ENCODE peak calls at places on chromosomes 11 and 22, in four cellular contexts. L, S, M and E are unnamed samples.

GRCh38 chr22:20183101-20183500 is 32.2 kb upstream of the CCDC188 start:
- DNase-seq in L (no peak), S (no peak), M (no peak), E (no peak)

GRCh38 chr22:42436402-42436801 is 4.2 kb upstream of the NFAM1 start:
- DNase-seq in L (no peak), S (no peak), M (no peak), E (no peak)

GRCh38 chr22:36327922-36328551 is 59.7 kb downstream of the MYH9 start:
- DNase-seq in L (no peak), S (no peak), M (no peak), E (no peak)

GRCh38 chr11:44310198-44310455 is 188 bp upstream of the ALX4 start:
- DNase-seq in L (no peak), S (no peak), M (no peak), E (no peak)

GRCh38 chr11:2779981-2780849 is 80.4 kb upstream of the KCNQ1OT1 start:
- DNase-seq in L (no peak), S (no peak), M (no peak), E (no peak)

GRCh38 chr22:24506802-24507438 is 11.8 kb downstream of the UPB1 start:
- DNase-seq in L (no peak), S (no peak), M (no peak), E (no peak)

GRCh38 chr11:65498977-65499712 is at the start of gene MALAT1:
- DNase-seq in L (peak; percentile 74), S (peak; percentile 88), M (no peak), E (peak; percentile 91)

GRCh38 chr11:9639985-9640384 is 23.9 kb upstream of the SWAP70 start:
- DNase-seq in L (peak; percentile 95), S (no peak), M (no peak), E (no peak)

GRCh38 chr22:39419911-39420310 is 20.3 kb downstream of the TAB1 start:
- DNase-seq in L (no peak), S (no peak), M (no peak), E (no peak)

GRCh38 chr11:33402066-33402465 is 144.9 kb downstream of the HIPK3 start:
- DNase-seq in L (no peak), S (no peak), M (no peak), E (no peak)

GRCh38 chr11:71990721-71991120 is 8.0 kb upstream of the IL18BP start:
- DNase-seq in L (no peak), S (no peak), M (no peak), E (no peak)

GRCh38 chr11:34067383-34068065 is 16.0 kb downstream of the CAPRIN1 start:
- DNase-seq in L (no peak), S (no peak), M (no peak), E (no peak)

GRCh38 chr11:48052183-48053040 is 72.1 kb downstream of the PTPRJ start:
- DNase-seq in L (no peak), S (peak; percentile 39), M (peak; percentile 34), E (peak; percentile 19)

GRCh38 chr22:41365425-41365824 is 16.3 kb upstream of the TEF start:
- DNase-seq in L (no peak), S (no peak), M (no peak), E (no peak)

GRCh38 chr11:65786008-65786785 is 666 bp upstream of the OVOL1 start:
- DNase-seq in L (no peak), S (no peak), M (no peak), E (no peak)